ENCODE peak calls at places on chromosomes 11 and 22, in eight cellular contexts. G, U, N, T, Z, S, J and O are unnamed samples.

GRCh38 chr11:100680070-100680469 is 7.0 kb upstream of the ARHGAP42 start:
- DNase-seq in G (no peak), U (no peak), N (no peak), T (no peak), Z (no peak), S (no peak), J (no peak), O (no peak)

GRCh38 chr22:47053865-47054185 is 291.4 kb downstream of the TBC1D22A start:
- DNase-seq in G (no peak), U (no peak), N (no peak), T (no peak), Z (no peak), S (no peak), J (no peak), O (no peak)

GRCh38 chr11:67265633-67266423 is 445 bp upstream of the GRK2 start:
- DNase-seq in G (peak; percentile 43), U (no peak), N (peak; percentile 41), T (peak; percentile 83), Z (peak; percentile 79), S (peak; percentile 82), J (peak; percentile 77), O (peak; percentile 81)

GRCh38 chr11:86069408-86070086 is 663 bp upstream of the PICALM start:
- DNase-seq in G (peak; percentile 92), U (peak; percentile 64), N (peak; percentile 92), T (no peak), Z (no peak), S (peak; percentile 31), J (no peak), O (peak; percentile 50)

GRCh38 chr22:33352768-33353167 is 294.6 kb upstream of the SYN3 start:
- DNase-seq in G (no peak), U (no peak), N (no peak), T (no peak), Z (no peak), S (no peak), J (no peak), O (no peak)

GRCh38 chr22:41725510-41726110 is 26.3 kb downstream of the MEI1 start:
- DNase-seq in G (no peak), U (no peak), N (no peak), T (no peak), Z (no peak), S (no peak), J (no peak), O (no peak)

GRCh38 chr11:102017029-102017428 is 30.2 kb upstream of the CFAP300 start:
- DNase-seq in G (no peak), U (no peak), N (no peak), T (no peak), Z (no peak), S (no peak), J (no peak), O (no peak)

GRCh38 chr11:110463153-110463552 is 33.4 kb downstream of the FDX1 start:
- DNase-seq in G (peak; percentile 43), U (no peak), N (no peak), T (peak; percentile 41), Z (no peak), S (peak; percentile 61), J (no peak), O (no peak)

GRCh38 chr11:105911454-105911853 is 110.6 kb downstream of the MSANTD4 start:
- DNase-seq in G (no peak), U (no peak), N (no peak), T (no peak), Z (no peak), S (no peak), J (no peak), O (no peak)

GRCh38 chr11:19404787-19405186 is 164.0 kb upstream of the E2F8 start:
- DNase-seq in G (no peak), U (no peak), N (no peak), T (no peak), Z (no peak), S (no peak), J (no peak), O (no peak)

GRCh38 chr11:70494559-70495350 is 96.4 kb downstream of the CTTN start:
- DNase-seq in G (no peak), U (no peak), N (no peak), T (no peak), Z (no peak), S (no peak), J (no peak), O (no peak)

GRCh38 chr11:63511349-63511748 is 5.5 kb downstream of the LGALS12 start:
- DNase-seq in G (no peak), U (no peak), N (no peak), T (no peak), Z (no peak), S (no peak), J (no peak), O (no peak)

GRCh38 chr22:27719535-27720227 is 81.9 kb downstream of the MN1 start:
- DNase-seq in G (peak; percentile 49), U (peak; percentile 89), N (no peak), T (no peak), Z (no peak), S (peak; percentile 38), J (no peak), O (peak; percentile 52)

GRCh38 chr11:112588252-112588668 is 327.6 kb upstream of the PLET1 start:
- DNase-seq in G (peak; percentile 92), U (peak; percentile 52), N (peak; percentile 87), T (peak; percentile 15), Z (peak; percentile 83), S (peak; percentile 63), J (no peak), O (peak; percentile 72)

GRCh38 chr11:128458316-128458715 is 129.0 kb downstream of the ETS1 start:
- DNase-seq in G (peak; percentile 77), U (no peak), N (no peak), T (no peak), Z (no peak), S (no peak), J (no peak), O (no peak)

GRCh38 chr11:70628881-70629844 is 230.8 kb downstream of the CTTN start:
- DNase-seq in G (no peak), U (peak; percentile 52), N (no peak), T (no peak), Z (no peak), S (peak; percentile 36), J (no peak), O (peak; percentile 65)

GRCh38 chr11:61071208-61071681 is 31.0 kb upstream of the CD5 start:
- DNase-seq in G (no peak), U (no peak), N (no peak), T (peak; percentile 45), Z (no peak), S (no peak), J (peak; percentile 71), O (no peak)

GRCh38 chr11:111910637-111911562 is 670 bp downstream of the CRYAB start:
- DNase-seq in G (peak; percentile 26), U (no peak), N (no peak), T (no peak), Z (no peak), S (peak; percentile 42), J (no peak), O (no peak)

GRCh38 chr11:103051986-103052385 is 40.0 kb downstream of the DCUN1D5 start:
- DNase-seq in G (peak; percentile 9), U (no peak), N (no peak), T (no peak), Z (no peak), S (no peak), J (no peak), O (no peak)

GRCh38 chr22:22241554-22241898 is 3.1 kb upstream of the VPREB1 start:
- DNase-seq in G (no peak), U (no peak), N (no peak), T (no peak), Z (no peak), S (no peak), J (no peak), O (no peak)

GRCh38 chr11:113701491-113701890 is 4.6 kb downstream of the TMPRSS5 start:
- DNase-seq in G (no peak), U (no peak), N (no peak), T (no peak), Z (no peak), S (no peak), J (no peak), O (no peak)

GRCh38 chr11:128940603-128941002 is 2.1 kb downstream of the TP53AIP1 start:
- DNase-seq in G (no peak), U (no peak), N (no peak), T (no peak), Z (no peak), S (no peak), J (no peak), O (peak; percentile 52)

GRCh38 chr11:66181632-66182345 is 86.7 kb upstream of the RAB1B start:
- DNase-seq in G (no peak), U (no peak), N (no peak), T (no peak), Z (no peak), S (no peak), J (no peak), O (no peak)

GRCh38 chr11:95092549-95093324 is 3.1 kb downstream of the ENDOD1 start:
- DNase-seq in G (peak; percentile 73), U (no peak), N (no peak), T (no peak), Z (peak; percentile 35), S (no peak), J (no peak), O (no peak)

GRCh38 chr11:88352139-88352538 is 14.6 kb upstream of the CTSC start:
- DNase-seq in G (no peak), U (no peak), N (no peak), T (no peak), Z (no peak), S (no peak), J (no peak), O (no peak)

GRCh38 chr11:36763187-36763586 is 165.2 kb upstream of the RAG2 start:
- DNase-seq in G (no peak), U (no peak), N (no peak), T (no peak), Z (peak; percentile 35), S (no peak), J (no peak), O (no peak)

GRCh38 chr11:123473941-123474668 is 44.0 kb downstream of the GRAMD1B start:
- DNase-seq in G (peak; percentile 83), U (no peak), N (no peak), T (no peak), Z (no peak), S (no peak), J (no peak), O (no peak)

GRCh38 chr22:43446037-43446803 is 34.4 kb downstream of the MPPED1 start:
- DNase-seq in G (no peak), U (no peak), N (no peak), T (no peak), Z (no peak), S (no peak), J (no peak), O (no peak)

GRCh38 chr11:6531267-6531752 is 34.2 kb downstream of the DNHD1 start:
- DNase-seq in G (peak; percentile 46), U (no peak), N (peak; percentile 9), T (peak; percentile 9), Z (no peak), S (no peak), J (no peak), O (no peak)

GRCh38 chr11:44816761-44817160 is 90.0 kb downstream of the TSPAN18 start:
- DNase-seq in G (no peak), U (no peak), N (no peak), T (no peak), Z (no peak), S (no peak), J (no peak), O (no peak)

GRCh38 chr11:69834811-69835800 is 15.9 kb upstream of the FGF3 start:
- DNase-seq in G (no peak), U (no peak), N (no peak), T (no peak), Z (no peak), S (no peak), J (no peak), O (no peak)

GRCh38 chr11:65870307-65870658 is 2.3 kb downstream of the EFEMP2 start:
- DNase-seq in G (no peak), U (no peak), N (no peak), T (no peak), Z (no peak), S (peak; percentile 27), J (no peak), O (no peak)

GRCh38 chr22:17085277-17086091 is 684 bp downstream of the IL17RA start:
- DNase-seq in G (no peak), U (no peak), N (no peak), T (peak; percentile 20), Z (no peak), S (peak; percentile 60), J (no peak), O (peak; percentile 44)

GRCh38 chr11:60265373-60266214 is 14.9 kb upstream of the MS4A4A start:
- DNase-seq in G (peak; percentile 39), U (no peak), N (peak; percentile 67), T (peak; percentile 40), Z (peak; percentile 38), S (no peak), J (no peak), O (no peak)